ENCODE peak calls at places on chromosomes 1 and 21, in five cellular contexts. H, M, A, F and O are unnamed samples.

GRCh38 chr1:225881081-225882007 is 836 bp downstream of the TMEM63A start:
- DNase-seq in F (peak; percentile 25), M (no peak), H (peak; percentile 68), A (peak; percentile 42), O (peak; percentile 63)

GRCh38 chr21:44357064-44357837 is 3.8 kb downstream of the TRPM2 start:
- DNase-seq in M (no peak), F (no peak), A (no peak), H (no peak), O (no peak)

GRCh38 chr21:17612023-17612564 is 607 bp downstream of the BTG3 start:
- DNase-seq in A (peak; percentile 39), M (peak; percentile 41), F (peak; percentile 57), H (peak; percentile 80), O (peak; percentile 51)

GRCh38 chr1:78370356-78370755 is 120.4 kb upstream of the PTGFR start:
- DNase-seq in F (peak; percentile 51), A (no peak), M (no peak), H (peak; percentile 20), O (no peak)

GRCh38 chr1:226984521-226985238 is 44.6 kb downstream of the COQ8A start:
- DNase-seq in H (no peak), A (no peak), M (no peak), F (no peak), O (no peak)

GRCh38 chr1:228494044-228494353 is 6.8 kb downstream of the RNF187 start:
- DNase-seq in H (no peak), M (no peak), A (no peak), F (no peak), O (no peak)

GRCh38 chr1:170388489-170388888 is 143.5 kb upstream of the GORAB start:
- DNase-seq in M (no peak), A (no peak), F (no peak), H (no peak), O (no peak)

GRCh38 chr21:29117372-29117955 is 13.0 kb upstream of the MAP3K7CL start:
- DNase-seq in F (no peak), M (peak; percentile 92), A (no peak), H (no peak), O (no peak)

GRCh38 chr1:112961072-112961471 is 5.1 kb upstream of the SLC16A1 start:
- DNase-seq in H (no peak), M (no peak), F (no peak), A (no peak), O (no peak)

GRCh38 chr1:235855811-235856429 is 10.8 kb downstream of the LYST start:
- DNase-seq in H (no peak), M (no peak), A (no peak), F (no peak), O (no peak)

GRCh38 chr21:31130821-31131220 is 92.5 kb upstream of the KRTAP19-8 start:
- DNase-seq in A (no peak), M (no peak), F (no peak), H (no peak), O (no peak)

GRCh38 chr1:201882665-201883132 is 6.0 kb upstream of the SHISA4 start:
- DNase-seq in A (no peak), F (no peak), M (peak; percentile 55), H (peak; percentile 65), O (no peak)

GRCh38 chr1:174232761-174233160 is 73.4 kb downstream of the RABGAP1L start:
- DNase-seq in A (no peak), H (no peak), F (no peak), M (no peak), O (no peak)

GRCh38 chr1:233409540-233409939 is 82.0 kb downstream of the MAP3K21 start:
- DNase-seq in H (no peak), A (no peak), M (no peak), F (no peak), O (no peak)

GRCh38 chr1:154155282-154155681 is 409 bp upstream of the NUP210L start:
- DNase-seq in M (no peak), H (peak; percentile 65), F (peak; percentile 96), A (no peak), O (peak; percentile 64)

GRCh38 chr1:47621977-47622376 is 184.1 kb downstream of the FOXD2 start:
- DNase-seq in H (no peak), F (no peak), A (no peak), M (no peak), O (no peak)

GRCh38 chr1:243287652-243288051 is 31.8 kb downstream of the SDCCAG8 start:
- DNase-seq in F (peak; percentile 86), A (peak; percentile 54), H (no peak), M (peak; percentile 31), O (no peak)

GRCh38 chr1:110196917-110197782 is 13.0 kb upstream of the KCNC4 start:
- DNase-seq in M (peak; percentile 55), F (peak; percentile 49), A (no peak), H (peak; percentile 36), O (no peak)

GRCh38 chr1:70910013-70910412 is 137.6 kb downstream of the PTGER3 start:
- DNase-seq in A (no peak), F (no peak), M (no peak), H (no peak), O (no peak)

GRCh38 chr1:167057297-167057688 is 32.9 kb downstream of the GPA33 start:
- DNase-seq in H (no peak), M (peak; percentile 69), F (peak; percentile 29), A (peak; percentile 38), O (no peak)

GRCh38 chr1:63611231-63611630 is 18.0 kb downstream of the PGM1 start:
- DNase-seq in H (peak; percentile 40), M (no peak), A (no peak), F (no peak), O (no peak)

GRCh38 chr1:202202500-202203168 is 9.0 kb downstream of the LGR6 start:
- DNase-seq in A (no peak), F (no peak), H (no peak), M (no peak), O (peak; percentile 54)

GRCh38 chr1:182397653-182398388 is 2.6 kb downstream of the TEDDM1 start:
- DNase-seq in F (no peak), M (no peak), A (no peak), H (peak; percentile 79), O (no peak)

GRCh38 chr1:20511518-20512428 is 3.8 kb upstream of the MUL1 start:
- DNase-seq in H (no peak), F (no peak), A (no peak), M (peak; percentile 52), O (no peak)

GRCh38 chr1:179599623-179600249 is 8.1 kb downstream of the TDRD5 start:
- DNase-seq in F (peak; percentile 37), H (no peak), M (peak; percentile 51), A (no peak), O (no peak)

GRCh38 chr21:43645414-43645891 is 13.8 kb downstream of the HSF2BP start:
- DNase-seq in F (peak; percentile 91), M (peak; percentile 81), H (peak; percentile 67), A (peak; percentile 62), O (peak; percentile 54)

GRCh38 chr1:156749429-156750118 is 1.9 kb downstream of the HDGF start:
- DNase-seq in M (no peak), A (no peak), H (no peak), F (no peak), O (no peak)

GRCh38 chr1:227449051-227449450 is 114.3 kb upstream of the ZNF678 start:
- DNase-seq in H (peak; percentile 34), M (peak; percentile 28), F (no peak), A (no peak), O (no peak)

GRCh38 chr1:245260116-245260882 is 105.5 kb downstream of the KIF26B start:
- DNase-seq in A (no peak), F (no peak), H (no peak), M (no peak), O (no peak)

GRCh38 chr1:99963041-99963795 is 6.6 kb upstream of the SLC35A3 start:
- DNase-seq in H (no peak), F (peak; percentile 49), M (no peak), A (no peak), O (no peak)

GRCh38 chr1:14486401-14487110 is 111.9 kb upstream of the KAZN start:
- DNase-seq in H (no peak), F (peak; percentile 96), M (no peak), A (no peak), O (peak; percentile 63)

GRCh38 chr1:108107658-108108057 is 92.5 kb downstream of the SLC25A24 start:
- DNase-seq in A (no peak), F (no peak), M (peak; percentile 78), H (peak; percentile 48), O (no peak)

GRCh38 chr1:194908643-194909042 is 1699.6 kb downstream of the KCNT2 start:
- DNase-seq in M (no peak), F (no peak), A (no peak), H (no peak), O (no peak)

GRCh38 chr1:90725961-90726715 is 9.0 kb upstream of the BARHL2 start:
- DNase-seq in F (no peak), H (no peak), A (no peak), M (no peak), O (no peak)

GRCh38 chr1:52057876-52058275 is 1.8 kb downstream of the BTF3L4 start:
- DNase-seq in F (no peak), H (no peak), A (no peak), M (no peak), O (no peak)

GRCh38 chr1:37040773-37041172 is 6.5 kb upstream of the GRIK3 start:
- DNase-seq in H (no peak), A (no peak), M (no peak), F (no peak), O (no peak)